ENCODE peak calls at places on chromosomes 16 and 17, in four cellular contexts. T is SK-N-SH, M is mammary epithelial cell, L is neural progenitor cell. N is an unnamed sample.

GRCh38 chr16:80708823-80709222 is 95.6 kb downstream of the CDYL2 start:
- DNase-seq in T (no peak), M (no peak), L (no peak), N (no peak)

GRCh38 chr16:30488764-30489595 is 16.4 kb downstream of the ITGAL start:
- DNase-seq in T (no peak), M (peak), L (no peak), N (no peak)

GRCh38 chr17:69961488-69962145 is 113.4 kb upstream of the KCNJ16 start:
- DNase-seq in T (no peak), M (no peak), L (peak), N (no peak)

GRCh38 chr16:66881014-66881417 is 701 bp downstream of the PDP2 start:
- DNase-seq in T (no peak), M (no peak), L (peak), N (no peak)

GRCh38 chr16:58057784-58058183 is 32.2 kb downstream of the MMP15 start:
- DNase-seq in T (no peak), M (no peak), L (no peak), N (no peak)

GRCh38 chr16:80274576-80275191 is 266.1 kb upstream of the DYNLRB2 start:
- DNase-seq in T (no peak), M (peak), L (peak), N (no peak)

GRCh38 chr16:55351936-55352335 is 27.9 kb downstream of the IRX6 start:
- DNase-seq in T (no peak), M (no peak), L (no peak), N (no peak)

GRCh38 chr17:78125976-78126894 is 2.3 kb downstream of the TMC6 start:
- DNase-seq in T (peak), M (no peak), L (no peak), N (no peak)

GRCh38 chr17:79843917-79844815 is 4.9 kb upstream of the CBX4 start:
- DNase-seq in T (peak), M (peak), L (peak), N (peak)

GRCh38 chr17:57442401-57442823 is 186.1 kb downstream of the MSI2 start:
- DNase-seq in T (no peak), M (no peak), L (no peak), N (no peak)
- H3K27ac ChIP-seq in T (no peak), M (peak), L (no peak), N (no peak)

GRCh38 chr17:30427611-30428010 is 48.9 kb downstream of the CPD start:
- DNase-seq in T (no peak), M (no peak), L (no peak), N (no peak)

GRCh38 chr17:30426292-30426691 is 47.6 kb downstream of the CPD start:
- DNase-seq in T (no peak), M (no peak), L (no peak), N (no peak)

GRCh38 chr17:30433514-30433913 is 43.7 kb upstream of the GOSR1 start:
- DNase-seq in T (no peak), M (peak), L (no peak), N (no peak)

DNA sequence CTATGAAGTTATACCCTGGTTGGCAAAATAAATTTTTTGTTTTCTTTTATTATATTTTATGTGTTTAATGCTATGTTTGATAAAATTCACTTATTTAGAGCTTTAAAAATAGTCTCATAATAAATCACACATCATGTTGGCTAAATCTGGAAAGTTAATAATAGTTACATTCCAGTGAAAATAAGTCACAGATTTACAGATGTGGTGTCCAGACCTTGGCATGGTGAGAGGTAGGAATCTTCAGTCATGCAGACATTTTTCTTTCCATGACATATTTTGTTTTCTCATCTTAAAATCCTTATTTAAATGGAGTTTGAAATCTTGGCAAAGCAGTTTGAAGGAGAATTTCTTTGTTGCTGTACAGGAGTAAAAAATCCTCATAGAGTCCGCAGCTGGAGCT is 48.1 kb upstream of the GOSR1 start:
- DNase-seq in T (no peak), M (no peak), L (no peak), N (no peak)
- H3K9ac ChIP-seq in T (no peak), M (no peak), L (no peak), N (no peak)

DNA sequence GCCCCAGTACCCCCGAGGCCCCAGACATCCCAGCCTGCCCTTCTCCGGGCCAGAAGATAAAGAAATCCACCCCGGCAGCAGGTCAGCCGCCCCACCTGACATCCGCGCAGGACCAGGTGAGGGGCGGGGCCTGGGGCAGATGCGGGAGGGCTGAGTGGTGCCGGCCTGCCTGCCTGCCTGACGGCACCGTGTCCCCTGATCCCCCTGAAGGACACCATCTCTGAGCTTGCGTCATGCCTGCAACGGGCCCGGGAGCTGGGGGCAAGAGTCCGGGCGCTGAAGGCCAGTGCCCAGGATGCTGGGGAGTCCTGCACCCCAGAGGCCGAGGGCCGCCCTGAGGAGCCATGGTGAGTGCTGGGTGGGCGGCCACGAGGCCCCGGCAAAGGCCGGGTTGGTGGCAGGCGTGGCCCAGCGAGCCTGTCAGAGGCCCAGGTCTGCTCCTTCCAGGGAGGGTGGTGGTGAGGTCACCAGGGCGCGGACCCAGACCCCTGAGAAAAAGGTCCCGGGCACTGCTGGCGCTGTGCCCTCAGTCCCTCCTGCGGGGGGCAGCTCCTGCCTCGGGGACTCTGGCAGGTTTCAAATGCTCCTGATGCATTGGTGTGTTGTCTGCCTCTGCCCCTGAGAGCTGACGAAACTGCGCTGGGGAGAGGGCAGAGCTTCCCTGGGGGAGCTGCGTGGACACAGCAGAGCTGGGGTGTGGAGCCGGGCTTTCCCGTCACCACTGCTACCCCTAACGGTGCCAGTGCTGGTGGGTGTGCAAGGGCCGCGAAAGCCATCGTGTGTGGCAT is 1.2 kb downstream of the CDT1 start:
- DNase-seq in T (peak), M (peak), L (no peak), N (peak)
- H3K27ac ChIP-seq in T (no peak), M (peak), L (no peak), N (no peak)

GRCh38 chr16:3525951-3526350 is 25.1 kb downstream of the CLUAP1 start:
- DNase-seq in T (no peak), M (no peak), L (no peak), N (no peak)
- H3K9ac ChIP-seq in T (no peak), M (no peak), L (no peak), N (no peak)

DNA sequence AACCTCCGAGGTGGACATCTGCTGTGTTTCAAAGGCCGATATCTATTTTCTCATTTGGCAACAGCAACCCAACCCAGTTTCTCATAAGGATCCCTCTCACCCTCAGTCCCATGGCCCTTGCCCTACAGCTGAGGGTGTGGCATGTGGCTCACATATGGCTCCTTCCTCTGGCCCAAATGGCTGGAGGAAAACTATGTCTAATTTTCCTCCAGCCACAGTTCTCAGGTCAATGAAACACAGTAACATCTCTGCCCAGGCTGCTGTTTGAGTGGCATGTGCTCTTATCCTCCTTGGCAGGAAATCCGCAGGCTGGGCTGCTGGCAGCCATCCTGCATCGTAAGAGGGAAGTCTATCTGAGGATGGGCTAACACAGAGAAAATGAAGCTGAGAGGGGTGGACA is 24.1 kb downstream of the SERPINF1 start:
- DNase-seq in T (no peak), M (no peak), L (no peak), N (no peak)
- H3K27ac ChIP-seq in T (peak), M (no peak), L (no peak), N (peak)

GRCh38 chr17:17849147-17849820 is 12.5 kb upstream of the SREBF1 start:
- DNase-seq in T (no peak), M (no peak), L (no peak), N (peak)
- H3K9ac ChIP-seq in T (no peak), M (no peak), L (no peak), N (no peak)

GRCh38 chr17:75847595-75848522 is 3.7 kb upstream of the UNC13D start:
- DNase-seq in T (no peak), M (no peak), L (no peak), N (no peak)

GRCh38 chr17:75845058-75845711 is 981 bp upstream of the UNC13D start:
- DNase-seq in T (peak), M (peak), L (peak), N (peak)

GRCh38 chr17:75846701-75847594 is 2.7 kb upstream of the UNC13D start:
- DNase-seq in T (no peak), M (no peak), L (no peak), N (no peak)

GRCh38 chr17:75844530-75845057 is 390 bp upstream of the UNC13D start:
- DNase-seq in T (peak), M (peak), L (no peak), N (peak)

DNA sequence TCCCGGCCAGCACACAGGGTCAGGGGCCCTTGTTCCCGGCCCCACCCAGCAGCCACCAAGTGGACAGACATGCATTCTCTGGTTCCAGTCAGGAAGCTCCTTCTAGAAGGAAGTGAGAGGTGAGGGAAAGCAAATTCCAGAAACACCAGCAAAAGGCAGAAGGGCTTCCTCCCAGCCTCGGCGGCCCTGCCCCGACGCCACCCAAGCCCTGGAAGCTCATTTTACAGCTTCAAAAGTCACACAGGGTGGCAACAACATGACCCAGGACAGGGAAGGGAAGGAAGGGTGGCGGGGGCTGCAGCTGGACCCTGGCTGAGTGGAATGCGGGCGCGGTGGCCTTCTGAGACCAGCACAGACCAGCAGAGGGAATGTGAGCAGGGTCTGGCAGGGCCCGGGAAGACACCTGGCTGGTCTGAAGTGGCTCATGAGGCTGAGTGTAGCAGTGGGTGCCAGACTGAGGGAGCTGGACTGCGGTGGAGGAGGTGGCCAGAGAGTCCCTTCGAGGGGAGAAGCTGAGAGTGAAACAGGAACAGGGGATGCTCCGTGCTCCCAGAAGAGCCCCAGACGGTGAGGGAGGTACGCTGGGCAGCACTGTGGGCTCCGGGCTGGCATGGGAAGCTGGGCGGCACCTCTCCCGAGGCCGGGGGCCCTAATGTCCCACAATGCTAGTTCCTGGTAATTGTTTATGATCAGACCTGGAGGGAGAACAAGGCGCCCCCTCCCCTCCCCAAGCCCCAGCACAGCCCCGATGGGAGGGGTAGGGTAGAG is 1.9 kb upstream of the UNC13D start:
- DNase-seq in T (no peak), M (no peak), L (no peak), N (peak)
- H3K27ac ChIP-seq in T (no peak), M (no peak), L (no peak), N (peak)

GRCh38 chr17:49646391-49647255 is 31.3 kb downstream of the SPOP start:
- DNase-seq in T (no peak), M (peak), L (no peak), N (no peak)

GRCh38 chr17:49647256-49647585 is 30.7 kb downstream of the SPOP start:
- DNase-seq in T (no peak), M (no peak), L (no peak), N (no peak)

GRCh38 chr17:49640556-49640955 is 37.3 kb downstream of the SPOP start:
- DNase-seq in T (no peak), M (no peak), L (no peak), N (no peak)

DNA sequence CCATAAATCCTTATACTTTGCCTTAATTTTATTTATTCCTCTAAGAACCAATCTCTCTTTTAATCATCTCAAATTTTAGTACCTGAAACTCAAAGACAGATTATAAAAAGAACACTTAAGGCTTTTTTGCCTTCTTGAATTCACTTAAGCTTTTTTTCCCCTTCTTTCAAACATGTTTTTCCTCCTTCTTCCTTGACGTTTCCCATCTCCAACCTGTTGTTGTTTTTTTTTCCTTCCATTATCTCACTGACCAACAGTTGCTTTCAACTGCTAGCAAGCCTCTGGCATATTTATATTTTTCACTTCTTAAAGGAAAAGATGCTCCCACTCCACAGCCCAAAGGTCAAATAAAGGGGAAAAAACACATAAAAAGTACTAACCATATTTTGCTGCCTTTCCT is 32.2 kb downstream of the SPOP start:
- DNase-seq in T (no peak), M (no peak), L (no peak), N (no peak)
- H3K9ac ChIP-seq in T (peak), M (peak), L (no peak), N (no peak)

DNA sequence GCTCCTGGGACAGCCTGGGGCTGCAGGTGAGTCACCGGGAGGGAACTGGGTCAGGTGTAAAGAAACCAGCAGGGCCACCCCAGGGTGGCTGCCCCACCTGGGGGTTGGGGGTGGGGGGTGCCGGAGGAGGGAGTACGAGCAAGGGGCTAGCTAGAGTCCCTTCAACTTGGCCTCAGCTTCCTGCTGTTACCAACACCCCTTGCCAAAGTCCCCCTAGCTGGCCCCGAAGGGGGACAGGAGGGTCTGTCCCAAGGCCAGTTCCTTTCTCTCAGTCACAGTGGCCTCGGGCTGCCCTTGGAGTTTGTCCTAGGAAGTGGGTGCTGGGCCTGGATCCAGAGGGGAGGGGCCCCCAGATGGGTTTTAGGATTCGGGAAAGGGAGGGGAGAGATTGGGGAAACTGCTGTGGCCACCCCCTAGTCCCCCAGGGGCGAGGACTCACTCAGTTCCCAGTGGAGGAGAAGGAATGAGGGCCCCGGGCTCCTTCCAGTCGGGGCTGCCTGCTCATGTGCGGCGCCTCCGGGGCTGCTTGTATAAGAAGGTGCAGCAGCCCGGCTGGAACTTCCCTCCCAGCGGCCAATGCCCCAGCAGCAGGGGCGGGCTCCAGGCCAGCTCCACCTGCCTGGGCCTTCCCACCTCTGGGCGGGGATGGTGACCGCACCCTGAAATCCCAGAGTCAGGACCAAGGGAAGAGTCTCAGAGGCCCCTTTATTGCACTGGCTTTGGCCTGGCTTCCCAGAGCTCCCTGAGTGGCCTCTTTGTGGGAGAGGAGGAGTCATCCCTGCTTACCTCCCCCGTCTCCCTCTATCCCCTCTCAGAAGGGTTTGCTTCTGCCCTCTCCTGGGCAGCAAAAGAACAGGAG is 7.3 kb downstream of the ARHGAP27 start:
- DNase-seq in T (peak), M (peak), L (peak), N (peak)
- H3K27ac ChIP-seq in T (no peak), M (peak), L (no peak), N (peak)

GRCh38 chr16:28589069-28589468 is 7.8 kb downstream of the SULT1A2 start:
- DNase-seq in T (no peak), M (no peak), L (no peak), N (no peak)
- H3K9ac ChIP-seq in T (no peak), M (no peak), L (no peak), N (no peak)